ENCODE peak calls at places on chromosomes 3 and 15, in seven cellular contexts. One of them, this sample, is unnamed.

GRCh38 chr3:58577269-58577821 is at the start of gene FAM107A:
- DNase-seq in H9: peak; percentile 85
- DNase-seq in foreskin fibroblast: peak; percentile 50
- DNase-seq in GM13976: no peak
- DNase-seq in neural crest cell: no peak
- DNase-seq in A549: peak; percentile 30
- DNase-seq in A673: no peak
- DNase-seq in this sample: no peak

GRCh38 chr3:126751611-126752302 is 47.7 kb downstream of the CHCHD6 start:
- DNase-seq in H9: peak; percentile 50
- DNase-seq in foreskin fibroblast: no peak
- DNase-seq in GM13976: no peak
- DNase-seq in neural crest cell: no peak
- DNase-seq in A549: no peak
- DNase-seq in A673: no peak
- DNase-seq in this sample: no peak

GRCh38 chr3:160577551-160578195 is 12.3 kb upstream of the KPNA4 start:
- DNase-seq in H9: no peak
- DNase-seq in foreskin fibroblast: peak; percentile 18
- DNase-seq in GM13976: no peak
- DNase-seq in neural crest cell: no peak
- DNase-seq in A549: peak; percentile 39
- DNase-seq in A673: peak; percentile 39
- DNase-seq in this sample: no peak

GRCh38 chr3:11480663-11481298 is 162.9 kb downstream of the VGLL4 start:
- DNase-seq in H9: peak; percentile 74
- DNase-seq in foreskin fibroblast: no peak
- DNase-seq in GM13976: no peak
- DNase-seq in neural crest cell: no peak
- DNase-seq in A549: no peak
- DNase-seq in A673: peak; percentile 19
- DNase-seq in this sample: no peak

GRCh38 chr3:47162695-47163022 is 1.3 kb downstream of the SETD2 start:
- DNase-seq in H9: no peak
- DNase-seq in foreskin fibroblast: no peak
- DNase-seq in GM13976: no peak
- DNase-seq in neural crest cell: no peak
- DNase-seq in A549: no peak
- DNase-seq in A673: no peak
- DNase-seq in this sample: no peak

GRCh38 chr15:93941687-93942086 is 289.7 kb upstream of the MCTP2 start:
- DNase-seq in H9: no peak
- DNase-seq in foreskin fibroblast: no peak
- DNase-seq in GM13976: no peak
- DNase-seq in neural crest cell: no peak
- DNase-seq in A549: no peak
- DNase-seq in A673: no peak
- DNase-seq in this sample: no peak

GRCh38 chr3:74442683-74443082 is 171.8 kb downstream of the CNTN3 start:
- DNase-seq in H9: no peak
- DNase-seq in foreskin fibroblast: no peak
- DNase-seq in GM13976: no peak
- DNase-seq in neural crest cell: no peak
- DNase-seq in A549: no peak
- DNase-seq in A673: no peak
- DNase-seq in this sample: no peak

GRCh38 chr15:47184003-47184404 is 533.3 kb upstream of the SEMA6D start:
- DNase-seq in H9: peak; percentile 69
- DNase-seq in foreskin fibroblast: peak; percentile 29
- DNase-seq in GM13976: peak; percentile 45
- DNase-seq in neural crest cell: peak; percentile 41
- DNase-seq in A549: no peak
- DNase-seq in A673: peak; percentile 75
- DNase-seq in this sample: no peak

GRCh38 chr15:63350178-63350621 is 31.4 kb downstream of the CA12 start:
- DNase-seq in H9: no peak
- DNase-seq in foreskin fibroblast: no peak
- DNase-seq in GM13976: no peak
- DNase-seq in neural crest cell: no peak
- DNase-seq in A549: no peak
- DNase-seq in A673: no peak
- DNase-seq in this sample: no peak

GRCh38 chr3:63508305-63508704 is 144.2 kb upstream of the SNTN start:
- DNase-seq in H9: no peak
- DNase-seq in foreskin fibroblast: no peak
- DNase-seq in GM13976: no peak
- DNase-seq in neural crest cell: no peak
- DNase-seq in A549: peak; percentile 1
- DNase-seq in A673: no peak
- DNase-seq in this sample: no peak

GRCh38 chr15:70090436-70091291 is 7.1 kb downstream of the TLE3 start:
- DNase-seq in H9: no peak
- DNase-seq in foreskin fibroblast: no peak
- DNase-seq in GM13976: no peak
- DNase-seq in neural crest cell: no peak
- DNase-seq in A549: no peak
- DNase-seq in A673: no peak
- DNase-seq in this sample: no peak

GRCh38 chr3:188367741-188368140 is 213.8 kb downstream of the LPP start:
- DNase-seq in H9: no peak
- DNase-seq in foreskin fibroblast: no peak
- DNase-seq in GM13976: no peak
- DNase-seq in neural crest cell: no peak
- DNase-seq in A549: no peak
- DNase-seq in A673: no peak
- DNase-seq in this sample: no peak

GRCh38 chr15:31758126-31758525 is 272.2 kb upstream of the CHRNA7 start:
- DNase-seq in H9: no peak
- DNase-seq in foreskin fibroblast: no peak
- DNase-seq in GM13976: no peak
- DNase-seq in neural crest cell: no peak
- DNase-seq in A549: peak; percentile 81
- DNase-seq in A673: peak; percentile 31
- DNase-seq in this sample: no peak

GRCh38 chr3:178802993-178803693 is 266.9 kb downstream of the KCNMB2 start:
- DNase-seq in H9: no peak
- DNase-seq in foreskin fibroblast: peak; percentile 1
- DNase-seq in GM13976: no peak
- DNase-seq in neural crest cell: no peak
- DNase-seq in A549: no peak
- DNase-seq in A673: no peak
- DNase-seq in this sample: no peak

GRCh38 chr3:117692416-117692995 is 982.9 kb downstream of the TUSC7 start:
- DNase-seq in H9: peak; percentile 43
- DNase-seq in foreskin fibroblast: peak; percentile 73
- DNase-seq in GM13976: no peak
- DNase-seq in neural crest cell: no peak
- DNase-seq in A549: no peak
- DNase-seq in A673: no peak
- DNase-seq in this sample: no peak

GRCh38 chr3:139537325-139537724 is 2.2 kb downstream of the RBP1 start:
- DNase-seq in H9: no peak
- DNase-seq in foreskin fibroblast: no peak
- DNase-seq in GM13976: no peak
- DNase-seq in neural crest cell: no peak
- DNase-seq in A549: peak; percentile 23
- DNase-seq in A673: no peak
- DNase-seq in this sample: no peak

DNA sequence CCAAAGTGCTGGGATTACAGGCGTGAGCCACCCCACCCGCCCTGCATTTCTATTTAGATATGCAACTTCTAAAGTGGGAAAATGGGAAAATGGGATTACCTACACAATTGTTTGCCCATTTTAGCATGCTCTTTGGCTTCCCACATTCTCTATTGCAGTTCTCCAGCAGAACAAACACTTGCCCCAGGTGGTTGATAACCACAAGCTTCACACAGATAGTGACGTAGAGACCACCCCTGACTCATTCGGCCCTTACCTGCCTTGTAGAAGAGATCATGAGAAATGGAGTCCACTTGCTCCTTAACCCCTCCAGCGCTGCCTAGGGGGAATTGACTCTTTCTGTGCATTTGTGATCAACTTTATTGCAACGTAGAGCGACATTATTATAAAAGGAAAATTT is 83.2 kb upstream of the RAP2B start:
- DNase-seq in H9: no peak
- DNase-seq in foreskin fibroblast: no peak
- DNase-seq in GM13976: no peak
- DNase-seq in neural crest cell: no peak
- DNase-seq in A549: no peak
- DNase-seq in A673: no peak
- DNase-seq in this sample: no peak
- TF ChIP-seq CTCF in H9: no peak
- TF ChIP-seq CTCF in foreskin fibroblast: no peak
- TF ChIP-seq CTCF in GM13976: no peak
- TF ChIP-seq CTCF in neural crest cell: no peak
- TF ChIP-seq CTCF in A549: no peak
- TF ChIP-seq CTCF in A673: no peak
- TF ChIP-seq CTCF in this sample: no peak

DNA sequence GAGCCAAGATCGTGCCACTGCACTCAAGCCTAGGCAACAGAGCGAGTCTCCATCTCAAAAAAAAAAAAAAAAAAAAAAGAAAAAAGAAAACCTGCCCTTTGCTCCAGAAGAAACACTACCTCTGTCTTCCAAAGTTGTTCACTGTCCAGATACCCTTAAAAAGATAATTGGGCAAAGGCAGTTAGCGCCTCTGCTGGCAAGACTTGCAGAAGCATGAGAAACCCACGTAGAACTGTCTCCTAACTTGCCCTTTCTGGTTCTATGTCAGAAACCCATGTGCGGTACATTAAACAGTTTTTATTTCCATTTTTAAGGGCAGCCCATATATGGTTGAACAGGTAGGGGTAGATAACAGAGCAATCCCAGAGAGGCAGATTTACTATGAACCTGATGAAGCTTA is 1026.4 kb downstream of the ROBO2 start:
- DNase-seq in H9: no peak
- DNase-seq in foreskin fibroblast: no peak
- DNase-seq in GM13976: no peak
- DNase-seq in neural crest cell: no peak
- DNase-seq in A549: peak; percentile 2
- DNase-seq in A673: no peak
- DNase-seq in this sample: no peak
- TF ChIP-seq CTCF in H9: peak; percentile 50
- TF ChIP-seq CTCF in foreskin fibroblast: no peak
- TF ChIP-seq CTCF in GM13976: no peak
- TF ChIP-seq CTCF in neural crest cell: no peak
- TF ChIP-seq CTCF in A549: no peak
- TF ChIP-seq CTCF in A673: no peak
- TF ChIP-seq CTCF in this sample: no peak

GRCh38 chr3:32897202-32897601 is 54.2 kb upstream of the CCR4 start:
- DNase-seq in H9: no peak
- DNase-seq in foreskin fibroblast: no peak
- DNase-seq in GM13976: no peak
- DNase-seq in neural crest cell: no peak
- DNase-seq in A549: no peak
- DNase-seq in A673: no peak
- DNase-seq in this sample: no peak

GRCh38 chr3:32899265-32899664 is 52.2 kb upstream of the CCR4 start:
- DNase-seq in H9: no peak
- DNase-seq in foreskin fibroblast: no peak
- DNase-seq in GM13976: no peak
- DNase-seq in neural crest cell: no peak
- DNase-seq in A549: no peak
- DNase-seq in A673: no peak
- DNase-seq in this sample: no peak

GRCh38 chr3:32895701-32896100 is 55.7 kb upstream of the CCR4 start:
- DNase-seq in H9: no peak
- DNase-seq in foreskin fibroblast: no peak
- DNase-seq in GM13976: no peak
- DNase-seq in neural crest cell: no peak
- DNase-seq in A549: no peak
- DNase-seq in A673: no peak
- DNase-seq in this sample: no peak

GRCh38 chr3:32896143-32896542 is 55.3 kb upstream of the CCR4 start:
- DNase-seq in H9: no peak
- DNase-seq in foreskin fibroblast: no peak
- DNase-seq in GM13976: no peak
- DNase-seq in neural crest cell: no peak
- DNase-seq in A549: no peak
- DNase-seq in A673: no peak
- DNase-seq in this sample: no peak

DNA sequence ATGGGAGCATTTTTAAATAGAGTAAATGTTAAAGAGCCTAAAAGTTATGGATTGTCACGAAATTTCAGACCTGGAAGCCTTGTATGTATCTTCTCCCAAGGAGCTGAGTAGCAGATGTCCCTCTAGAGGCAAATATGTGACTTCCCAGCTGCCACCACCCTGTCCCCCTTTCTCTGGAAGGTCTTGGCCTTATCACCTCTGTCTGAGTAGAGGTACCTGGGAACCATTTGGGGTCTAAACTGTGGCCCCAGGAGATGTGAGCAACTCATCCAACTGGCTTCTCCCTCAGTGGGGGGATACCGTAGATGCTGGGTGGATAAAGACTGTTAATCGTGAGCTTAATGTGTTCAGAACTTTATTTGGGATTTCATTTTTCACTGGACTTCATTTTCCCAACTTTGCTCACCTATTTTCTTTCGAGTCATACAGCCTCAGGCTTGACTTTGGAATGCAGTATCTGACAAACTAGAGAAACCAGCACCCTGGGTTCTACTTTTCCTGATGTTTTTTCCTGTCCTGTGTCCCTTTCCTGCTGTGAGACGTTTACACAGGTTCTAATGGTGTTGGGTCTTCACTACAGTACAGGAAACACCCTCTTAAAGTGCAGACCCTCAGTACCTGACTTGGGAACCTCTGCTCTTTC is 53.3 kb upstream of the CCR4 start:
- DNase-seq in H9: no peak
- DNase-seq in foreskin fibroblast: no peak
- DNase-seq in GM13976: no peak
- DNase-seq in neural crest cell: no peak
- DNase-seq in A549: no peak
- DNase-seq in A673: no peak
- DNase-seq in this sample: no peak
- TF ChIP-seq CTCF in H9: peak; percentile 57
- TF ChIP-seq CTCF in foreskin fibroblast: no peak
- TF ChIP-seq CTCF in GM13976: no peak
- TF ChIP-seq CTCF in neural crest cell: peak; percentile 36
- TF ChIP-seq CTCF in A549: peak; percentile 7
- TF ChIP-seq CTCF in A673: peak; percentile 7
- TF ChIP-seq CTCF in this sample: no peak

GRCh38 chr3:194098872-194099183 is 37.1 kb upstream of the HES1 start:
- DNase-seq in H9: no peak
- DNase-seq in foreskin fibroblast: no peak
- DNase-seq in GM13976: no peak
- DNase-seq in neural crest cell: no peak
- DNase-seq in A549: no peak
- DNase-seq in A673: no peak
- DNase-seq in this sample: no peak

GRCh38 chr3:194099215-194099614 is 36.7 kb upstream of the HES1 start:
- DNase-seq in H9: no peak
- DNase-seq in foreskin fibroblast: no peak
- DNase-seq in GM13976: no peak
- DNase-seq in neural crest cell: no peak
- DNase-seq in A549: no peak
- DNase-seq in A673: no peak
- DNase-seq in this sample: no peak

GRCh38 chr3:194097141-194097880 is 38.6 kb upstream of the HES1 start:
- DNase-seq in H9: no peak
- DNase-seq in foreskin fibroblast: no peak
- DNase-seq in GM13976: no peak
- DNase-seq in neural crest cell: no peak
- DNase-seq in A549: no peak
- DNase-seq in A673: no peak
- DNase-seq in this sample: no peak

GRCh38 chr3:194095902-194096301 is 40.0 kb upstream of the HES1 start:
- DNase-seq in H9: no peak
- DNase-seq in foreskin fibroblast: no peak
- DNase-seq in GM13976: no peak
- DNase-seq in neural crest cell: no peak
- DNase-seq in A549: no peak
- DNase-seq in A673: no peak
- DNase-seq in this sample: no peak

GRCh38 chr3:194098036-194098871 is 37.7 kb upstream of the HES1 start:
- DNase-seq in H9: no peak
- DNase-seq in foreskin fibroblast: no peak
- DNase-seq in GM13976: no peak
- DNase-seq in neural crest cell: no peak
- DNase-seq in A549: no peak
- DNase-seq in A673: no peak
- DNase-seq in this sample: no peak
- TF ChIP-seq CTCF in H9: no peak
- TF ChIP-seq CTCF in foreskin fibroblast: no peak
- TF ChIP-seq CTCF in GM13976: no peak
- TF ChIP-seq CTCF in neural crest cell: no peak
- TF ChIP-seq CTCF in A549: no peak
- TF ChIP-seq CTCF in A673: no peak
- TF ChIP-seq CTCF in this sample: no peak